ENCODE peak calls at places on chromosomes 12 and 14, in seven cellular contexts. Q, O, J, Y, U, N and M are unnamed samples. For H3K27me3 and H3K36me3, the result is how much of the 10 kb centered on the place peaks cover.

GRCh38 chr12:79637093-79637492 is 53.7 kb downstream of the PAWR start:
- DNase-seq in Q (peak), J (no peak), Y (no peak), O (no peak), N (no peak), U (no peak), M (no peak)

GRCh38 chr14:89721991-89722390 is 232.5 kb downstream of the EFCAB11 start:
- DNase-seq in J (no peak), U (no peak), Q (no peak), Y (no peak), O (no peak), N (no peak), M (no peak)

GRCh38 chr14:71380271-71380670 is 473.0 kb downstream of the PCNX1 start:
- DNase-seq in Q (no peak), U (no peak), J (no peak), N (no peak), Y (no peak), O (no peak), M (no peak)

GRCh38 chr12:51403159-51403558 is 12.0 kb upstream of the GALNT6 start:
- DNase-seq in O (no peak), Y (no peak), U (no peak), N (no peak), Q (no peak), J (no peak), M (no peak)

GRCh38 chr12:52058631-52059324 is 7.5 kb downstream of the NR4A1 start:
- DNase-seq in Q (no peak), U (peak), N (no peak), J (peak), Y (no peak), O (no peak), M (no peak)

GRCh38 chr14:59422069-59422881 is 42.9 kb downstream of the GPR135 start:
- DNase-seq in Q (peak), J (no peak), U (no peak), Y (no peak), O (peak), N (no peak), M (peak)

GRCh38 chr12:112900298-112901145 is 6.2 kb upstream of the OAS1 start:
- DNase-seq in Q (peak), N (no peak), Y (no peak), U (no peak), O (peak), J (no peak), M (peak)

GRCh38 chr12:125056306-125056705 is 8.9 kb upstream of the AACS start:
- DNase-seq in U (no peak), J (no peak), Q (no peak), Y (no peak), O (no peak), N (no peak), M (no peak)

GRCh38 chr14:45249847-45250575 is 3.0 kb downstream of the MIS18BP1 start:
- DNase-seq in J (no peak), O (no peak), Q (no peak), Y (no peak), U (peak), N (no peak), M (no peak)

GRCh38 chr14:24437020-24437735 is 5.4 kb downstream of the SDR39U1 start:
- DNase-seq in O (no peak), J (no peak), N (no peak), Q (no peak), Y (no peak), U (peak), M (no peak)

GRCh38 chr12:24909667-24910066 is 39.2 kb downstream of the BCAT1 start:
- DNase-seq in N (no peak), Q (no peak), Y (no peak), O (no peak), U (peak), J (peak), M (no peak)

GRCh38 chr14:94313991-94314655 is 9.0 kb downstream of the SERPINA6 start:
- DNase-seq in J (no peak), Q (no peak), N (no peak), U (no peak), O (no peak), Y (no peak), M (no peak)

GRCh38 chr12:42741771-42742510 is 152.4 kb upstream of the PRICKLE1 start:
- DNase-seq in J (no peak), O (no peak), U (no peak), N (no peak), Q (no peak), Y (no peak), M (no peak)

GRCh38 chr12:42744539-42745156 is 155.1 kb upstream of the PRICKLE1 start:
- DNase-seq in J (no peak), N (no peak), O (no peak), Q (no peak), U (no peak), Y (no peak), M (no peak)

GRCh38 chr12:42737364-42737763 is 147.8 kb upstream of the PRICKLE1 start:
- DNase-seq in N (no peak), Y (no peak), Q (no peak), U (no peak), O (no peak), J (no peak), M (no peak)

DNA sequence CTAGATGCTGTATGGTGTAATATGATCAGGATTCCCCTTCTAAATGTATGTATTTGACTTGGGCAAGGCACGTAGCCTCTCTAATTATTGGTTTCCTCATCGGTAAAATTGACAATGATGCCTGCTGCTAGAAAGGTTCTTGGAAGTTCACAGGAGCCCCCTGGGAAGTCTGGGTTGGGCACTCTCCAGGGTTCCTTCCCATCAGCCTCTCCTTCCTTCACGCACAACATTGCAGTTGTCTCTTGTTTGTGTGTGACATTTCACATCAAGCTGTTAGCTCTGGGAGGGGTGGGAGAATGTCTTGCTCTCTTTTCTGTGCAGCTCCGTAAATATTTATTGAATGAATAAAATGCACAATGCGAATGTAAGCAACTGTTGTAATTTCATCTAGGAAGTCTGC is 153.1 kb upstream of the PRICKLE1 start:
- DNase-seq in O (no peak), Y (no peak), J (no peak), U (no peak), Q (no peak), N (no peak), M (no peak)
- H3K4me3 ChIP-seq in O (no peak), Y (no peak), J (no peak), U (no peak), Q (no peak), N (no peak), M (no peak)

GRCh38 chr12:57631566-57632368 is 1.2 kb downstream of the B4GALNT1 start:
- DNase-seq in Y (no peak), N (no peak), O (peak), U (peak), J (peak), Q (peak), M (peak)

GRCh38 chr12:57629897-57630471 is 3.0 kb downstream of the B4GALNT1 start:
- DNase-seq in Q (peak), N (no peak), Y (no peak), J (no peak), U (peak), O (peak), M (peak)

GRCh38 chr12:57632898-57633825 is at the start of gene B4GALNT1:
- DNase-seq in Q (peak), U (peak), J (peak), O (peak), Y (peak), N (no peak), M (peak)

GRCh38 chr12:57630891-57631433 is 2.0 kb downstream of the B4GALNT1 start:
- DNase-seq in J (no peak), Y (no peak), U (peak), O (peak), Q (peak), N (no peak), M (no peak)

GRCh38 chr12:57632369-57632897 is 568 bp downstream of the B4GALNT1 start:
- DNase-seq in N (no peak), O (peak), U (peak), Q (peak), Y (no peak), J (peak), M (peak)
- H3K27me3 ChIP-seq in N (half or more), O (under half), U (half or more), Q (half or more), Y (half or more), J (under half), M (half or more)

GRCh38 chr12:6336079-6336858 is 5.6 kb downstream of the TNFRSF1A start:
- DNase-seq in J (peak), O (peak), U (peak), Y (peak), Q (peak), N (peak), M (peak)

GRCh38 chr12:6336859-6337744 is 4.8 kb downstream of the TNFRSF1A start:
- DNase-seq in Q (no peak), Y (peak), J (no peak), O (no peak), N (peak), U (no peak), M (no peak)

GRCh38 chr12:6334940-6335450 is 6.9 kb downstream of the TNFRSF1A start:
- DNase-seq in Y (no peak), N (no peak), J (no peak), O (no peak), Q (no peak), U (no peak), M (no peak)

GRCh38 chr12:6334359-6334758 is 7.5 kb downstream of the TNFRSF1A start:
- DNase-seq in J (no peak), O (no peak), U (no peak), Y (no peak), N (no peak), Q (no peak), M (no peak)

DNA sequence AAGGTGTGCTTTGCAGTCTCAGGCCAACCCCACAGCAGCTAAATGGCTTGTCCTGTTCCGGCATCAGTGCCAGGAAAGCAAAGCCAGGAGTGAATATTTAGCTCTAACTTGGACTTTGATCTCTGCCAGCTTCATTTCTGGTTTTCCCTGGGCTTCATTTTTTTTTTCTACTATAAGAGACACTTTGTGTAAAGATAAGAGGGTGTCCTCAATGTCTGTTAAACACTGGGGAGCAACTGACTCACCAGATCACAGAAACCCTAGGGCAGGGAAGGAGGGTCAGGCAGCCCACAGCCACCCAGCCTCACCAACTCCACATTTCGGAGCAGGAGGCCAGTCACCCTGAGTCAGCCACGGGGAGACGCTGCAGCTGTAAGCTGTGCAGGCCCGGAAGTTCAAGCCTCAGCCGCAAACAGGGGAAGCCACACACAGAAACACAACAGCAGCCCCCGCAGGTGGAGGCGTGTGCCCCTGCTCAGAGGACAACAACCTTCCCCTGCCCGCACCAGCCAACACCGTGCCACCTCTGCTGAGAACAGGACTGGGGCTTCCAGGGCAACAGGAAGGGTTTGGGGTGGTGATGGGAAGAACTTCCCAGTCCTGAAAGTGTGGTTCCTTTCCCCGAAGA is 6.3 kb downstream of the TNFRSF1A start:
- DNase-seq in Y (peak), O (peak), U (peak), Q (peak), N (peak), J (peak), M (peak)
- H3K36me3 ChIP-seq in Y (half or more), O (under half), U (under half), Q (under half), N (under half), J (under half), M (under half)

DNA sequence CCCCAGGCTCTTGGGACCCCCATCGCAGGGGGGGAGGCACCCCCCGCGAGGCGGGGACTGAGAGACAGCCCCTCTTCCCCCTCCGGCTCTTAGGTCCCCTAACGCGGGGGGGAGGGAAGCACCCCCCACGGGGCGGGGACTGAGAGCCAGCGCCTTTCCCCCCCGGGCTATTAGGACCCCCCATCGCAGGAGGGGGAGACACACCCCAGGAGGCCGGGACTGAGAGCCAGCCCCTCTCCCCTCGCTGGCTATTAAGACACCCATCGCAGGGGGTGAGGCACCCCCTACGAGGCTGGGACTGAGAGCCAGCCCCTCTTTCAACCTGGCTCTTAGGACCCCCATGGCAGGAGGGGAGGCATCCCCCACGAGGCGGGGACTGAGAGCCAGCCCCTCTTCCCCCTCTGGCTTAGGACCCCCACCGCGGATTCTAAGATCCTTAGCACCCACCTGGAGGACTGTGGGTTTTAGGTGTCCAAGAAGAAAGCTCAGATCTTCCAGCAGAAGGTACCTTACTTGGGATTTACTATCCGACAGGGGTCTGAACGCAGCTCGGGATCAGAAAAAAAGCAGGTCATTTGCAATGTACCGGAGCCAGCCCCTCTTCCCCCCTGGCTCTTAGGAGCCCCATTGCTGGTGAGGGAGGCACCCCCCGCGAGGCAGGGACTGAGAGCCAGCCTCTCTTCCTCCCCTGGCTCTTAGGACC is 197.8 kb upstream of the PZP start:
- DNase-seq in O (peak), U (no peak), Q (peak), N (no peak), J (no peak), Y (no peak), M (peak)
- H3K4me3 ChIP-seq in O (no peak), U (no peak), Q (peak), N (no peak), J (no peak), Y (peak), M (peak)

DNA sequence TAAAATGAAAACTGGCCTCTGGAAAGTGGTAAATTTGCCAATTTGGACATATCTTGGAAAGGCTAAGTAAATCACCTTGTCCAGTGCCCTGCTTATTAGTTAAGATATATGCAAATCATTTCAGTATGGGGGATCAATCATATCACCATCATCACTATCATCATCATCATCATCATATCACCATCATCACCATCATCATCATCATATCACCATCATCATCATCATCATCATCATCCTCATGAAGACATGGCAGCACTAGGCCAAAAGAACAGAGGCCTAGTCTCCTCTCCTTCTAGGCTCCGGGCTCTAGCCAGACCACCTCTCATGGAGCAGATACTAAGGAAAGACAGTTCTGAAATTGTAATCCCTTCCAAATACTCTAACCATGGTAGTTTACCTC is 20.3 kb downstream of the OTX2 start:
- DNase-seq in Y (no peak), Q (no peak), J (no peak), N (no peak), O (no peak), U (no peak), M (no peak)
- H3K27me3 ChIP-seq in Y (under half), Q (under half), J (half or more), N (under half), O (under half), U (under half), M (under half)

DNA sequence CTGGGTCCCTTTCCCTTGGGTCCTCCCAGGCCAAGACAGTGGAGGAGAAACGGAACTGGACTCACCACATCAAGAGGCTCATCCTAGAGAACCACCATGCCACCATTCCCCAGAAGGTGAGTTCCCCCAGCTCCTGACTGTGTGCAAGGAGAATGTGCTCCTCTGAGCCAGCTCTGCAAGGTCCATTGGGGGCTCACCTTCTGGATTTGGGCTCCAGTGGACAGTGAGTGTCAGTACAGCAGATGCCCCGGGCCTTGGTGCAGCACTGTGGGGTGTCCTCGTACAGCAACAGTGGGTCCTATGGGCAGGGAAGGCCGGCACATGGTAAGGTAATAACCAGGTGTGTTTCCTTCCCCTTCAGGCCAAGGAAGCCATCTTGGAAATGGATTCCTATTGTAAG is 27.8 kb downstream of the PLEKHG3 start:
- DNase-seq in N (no peak), O (no peak), Y (peak), J (no peak), Q (no peak), U (no peak), M (no peak)
- H3K36me3 ChIP-seq in N (under half), O (under half), Y (under half), J (half or more), Q (under half), U (under half), M (under half)

GRCh38 chr12:49345048-49345839 is 1.4 kb upstream of the DNAJC22 start:
- DNase-seq in J (peak), N (no peak), Q (peak), O (peak), Y (peak), U (peak), M (peak)
- H3K4me3 ChIP-seq in J (peak), N (peak), Q (peak), O (peak), Y (peak), U (peak), M (peak)

DNA sequence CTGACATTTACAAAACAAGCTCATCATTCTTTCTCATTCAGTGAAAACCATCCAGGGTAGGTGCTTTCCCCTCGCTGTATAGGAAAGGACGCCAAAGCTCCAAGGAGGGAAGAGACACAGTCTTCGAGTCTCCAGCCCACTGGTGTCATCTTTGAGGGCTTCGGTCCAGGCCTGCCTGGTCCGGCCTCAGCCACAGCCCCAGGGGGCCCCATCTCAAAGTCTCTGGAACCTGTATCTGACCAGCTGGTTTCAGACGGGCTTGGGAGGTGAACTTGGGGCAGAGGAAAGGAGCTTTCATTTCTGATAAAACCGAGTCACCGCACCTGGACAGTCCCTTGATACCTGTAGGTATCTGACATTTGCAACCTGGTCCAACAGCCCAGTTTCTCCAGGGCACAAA is 229.5 kb upstream of the RTL1 start:
- DNase-seq in O (no peak), J (no peak), N (no peak), U (no peak), Y (no peak), Q (no peak), M (peak)
- H3K27me3 ChIP-seq in O (under half), J (under half), N (under half), U (under half), Y (under half), Q (under half), M (under half)